ENCODE peak calls at places on chromosomes 13 and 19, in six cellular contexts. J is AG04450, K is left lung, R is GM23338, B is breast epithelium, X is CD14-positive monocyte. T is an unnamed sample.
A peak's percentile ranks its signal among the peaks of the same experiment; 100 is the strongest.

GRCh38 chr13:113219311-113219940 is 10.0 kb downstream of the CUL4A start:
- DNase-seq in J (no peak), K (no peak), R (no peak), B (no peak), X (no peak), T (no peak)

GRCh38 chr19:17790059-17790780 is 4.7 kb upstream of the B3GNT3 start:
- DNase-seq in J (no peak), K (no peak), R (no peak), B (no peak), X (no peak), T (no peak)

GRCh38 chr19:46392252-46392801 is 21.0 kb downstream of the CCDC8 start:
- DNase-seq in J (no peak), K (peak; percentile 46), R (no peak), B (no peak), X (no peak), T (no peak)

GRCh38 chr19:9566729-9567128 is 17.6 kb downstream of the ZNF121 start:
- DNase-seq in J (no peak), K (no peak), R (peak; percentile 42), B (no peak), X (no peak), T (no peak)

GRCh38 chr19:42961119-42961518 is 24.1 kb upstream of the PSG7 start:
- DNase-seq in J (no peak), K (no peak), R (no peak), B (no peak), X (no peak), T (no peak)

GRCh38 chr19:42426643-42427042 is 545 bp downstream of the LIPE start:
- DNase-seq in J (no peak), K (no peak), R (no peak), B (no peak), X (no peak), T (no peak)

GRCh38 chr13:51726446-51727185 is 77.3 kb downstream of the DHRS12 start:
- DNase-seq in J (peak; percentile 29), K (no peak), R (no peak), B (no peak), X (no peak), T (no peak)

GRCh38 chr13:93066187-93066586 is 160.4 kb upstream of the GPC6 start:
- DNase-seq in J (peak; percentile 45), K (no peak), R (no peak), B (no peak), X (no peak), T (no peak)

GRCh38 chr19:15373644-15374043 is 5.9 kb downstream of the AKAP8 start:
- DNase-seq in J (no peak), K (no peak), R (no peak), B (no peak), X (no peak), T (no peak)

GRCh38 chr13:27172495-27172842 is 858 bp upstream of the USP12 start:
- DNase-seq in J (no peak), K (no peak), R (no peak), B (no peak), X (peak; percentile 68), T (no peak)

GRCh38 chr13:52723181-52723580 is 16.4 kb downstream of the CNMD start:
- DNase-seq in J (no peak), K (no peak), R (no peak), B (no peak), X (no peak), T (no peak)

GRCh38 chr13:37277435-37278144 is 172.1 kb upstream of the CSNK1A1L start:
- DNase-seq in J (peak; percentile 7), K (no peak), R (no peak), B (no peak), X (no peak), T (no peak)

GRCh38 chr19:41995959-41996797 is 2.1 kb upstream of the ATP1A3 start:
- DNase-seq in J (no peak), K (no peak), R (peak; percentile 98), B (no peak), X (no peak), T (no peak)

GRCh38 chr19:29841559-29842367 is 30.0 kb downstream of the CCNE1 start:
- DNase-seq in J (no peak), K (no peak), R (peak; percentile 64), B (no peak), X (peak; percentile 21), T (no peak)

GRCh38 chr13:65914707-65915106 is 1315.4 kb downstream of the PCDH9 start:
- DNase-seq in J (peak; percentile 4), K (no peak), R (no peak), B (no peak), X (no peak), T (no peak)

GRCh38 chr19:52397310-52398090 is at the start of gene ZNF528:
- DNase-seq in J (peak; percentile 88), K (peak; percentile 95), R (peak; percentile 98), B (peak; percentile 84), X (peak; percentile 93), T (peak; percentile 96)

GRCh38 chr19:42066075-42066754 is 3.8 kb downstream of the GRIK5 start:
- DNase-seq in J (no peak), K (no peak), R (peak; percentile 84), B (no peak), X (no peak), T (no peak)

DNA sequence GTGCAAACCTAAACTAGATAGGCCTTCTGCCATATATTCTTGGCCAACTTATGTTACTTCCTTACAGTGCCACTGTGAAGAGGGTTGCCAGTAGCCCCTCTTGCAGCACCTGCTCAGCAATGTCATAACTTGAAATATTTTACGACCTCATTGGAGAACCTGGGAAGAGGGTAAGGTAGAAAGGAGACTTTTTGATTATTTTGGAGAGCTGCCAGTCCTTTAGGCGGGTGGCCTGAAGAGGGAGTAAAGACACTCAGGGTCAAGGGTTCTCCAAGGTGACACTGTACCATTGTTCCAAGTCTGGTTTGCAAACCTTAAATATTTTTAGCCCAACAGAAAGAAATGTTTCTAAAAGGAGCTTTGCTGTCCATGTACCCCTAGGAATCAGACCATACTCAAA is 118.3 kb downstream of the FLT1 start:
- DNase-seq in J (no peak), K (no peak), R (no peak), B (no peak), X (no peak), T (no peak)
- TF ChIP-seq CTCF in J (no peak), K (no peak), R (peak; percentile 31), B (no peak), X (no peak), T (no peak)

GRCh38 chr19:5124111-5124855 is 155.4 kb downstream of the KDM4B start:
- DNase-seq in J (no peak), K (no peak), R (no peak), B (no peak), X (no peak), T (no peak)

GRCh38 chr19:5121286-5122120 is 152.6 kb downstream of the KDM4B start:
- DNase-seq in J (no peak), K (no peak), R (no peak), B (no peak), X (no peak), T (no peak)

GRCh38 chr19:5123646-5124045 is 154.7 kb downstream of the KDM4B start:
- DNase-seq in J (no peak), K (no peak), R (no peak), B (no peak), X (no peak), T (no peak)

GRCh38 chr19:5122121-5122400 is 153.1 kb downstream of the KDM4B start:
- DNase-seq in J (no peak), K (no peak), R (no peak), B (no peak), X (no peak), T (no peak)

DNA sequence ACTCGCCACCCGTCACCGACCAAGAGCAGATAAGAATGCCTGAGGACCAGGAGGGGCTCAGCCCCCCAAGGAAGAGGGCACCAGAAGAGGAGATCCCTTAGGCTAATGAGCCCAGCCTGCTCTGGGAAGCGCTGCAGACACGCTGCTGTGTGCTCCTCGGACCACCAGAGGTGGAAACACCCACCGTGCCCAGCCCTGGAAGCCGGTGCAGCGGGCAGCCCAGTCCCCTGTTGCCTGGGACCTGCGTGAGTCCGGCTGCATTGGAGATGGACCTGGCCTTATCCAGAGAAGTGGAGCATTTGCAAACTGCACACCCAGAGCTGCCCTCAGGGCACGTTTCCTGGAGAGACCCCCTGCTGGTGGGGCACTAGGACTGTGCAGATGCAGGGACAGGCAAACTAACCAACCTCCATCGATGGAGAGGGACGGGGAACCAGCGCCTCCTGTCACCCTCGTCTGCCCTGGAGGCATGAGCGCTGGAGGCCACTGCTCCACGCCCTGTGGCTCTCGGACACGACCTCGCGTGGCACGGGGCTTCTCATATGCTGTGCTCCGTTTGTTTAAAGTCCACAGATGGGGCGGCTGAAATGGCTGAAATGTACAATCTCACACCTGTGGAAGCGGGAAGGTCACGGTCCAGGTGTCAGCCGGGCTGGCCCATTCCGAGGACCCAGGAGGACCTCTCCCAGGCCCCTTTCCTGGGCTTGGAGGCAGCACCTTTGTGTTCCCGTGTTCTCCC is 153.9 kb downstream of the KDM4B start:
- DNase-seq in J (no peak), K (no peak), R (no peak), B (no peak), X (no peak), T (no peak)
- TF ChIP-seq CTCF in J (no peak), K (no peak), R (no peak), B (no peak), X (no peak), T (no peak)

GRCh38 chr19:33175156-33175782 is 18.9 kb upstream of the LRP3 start:
- DNase-seq in J (no peak), K (no peak), R (no peak), B (no peak), X (no peak), T (no peak)

GRCh38 chr19:33174186-33174585 is 19.9 kb upstream of the LRP3 start:
- DNase-seq in J (no peak), K (no peak), R (no peak), B (no peak), X (no peak), T (no peak)

GRCh38 chr19:33176670-33177416 is 17.3 kb upstream of the LRP3 start:
- DNase-seq in J (peak; percentile 98), K (peak; percentile 97), R (peak; percentile 97), B (peak; percentile 98), X (peak; percentile 94), T (peak; percentile 98)

GRCh38 chr19:33177417-33177976 is 16.6 kb upstream of the LRP3 start:
- DNase-seq in J (no peak), K (no peak), R (peak; percentile 61), B (no peak), X (peak; percentile 76), T (peak; percentile 80)

DNA sequence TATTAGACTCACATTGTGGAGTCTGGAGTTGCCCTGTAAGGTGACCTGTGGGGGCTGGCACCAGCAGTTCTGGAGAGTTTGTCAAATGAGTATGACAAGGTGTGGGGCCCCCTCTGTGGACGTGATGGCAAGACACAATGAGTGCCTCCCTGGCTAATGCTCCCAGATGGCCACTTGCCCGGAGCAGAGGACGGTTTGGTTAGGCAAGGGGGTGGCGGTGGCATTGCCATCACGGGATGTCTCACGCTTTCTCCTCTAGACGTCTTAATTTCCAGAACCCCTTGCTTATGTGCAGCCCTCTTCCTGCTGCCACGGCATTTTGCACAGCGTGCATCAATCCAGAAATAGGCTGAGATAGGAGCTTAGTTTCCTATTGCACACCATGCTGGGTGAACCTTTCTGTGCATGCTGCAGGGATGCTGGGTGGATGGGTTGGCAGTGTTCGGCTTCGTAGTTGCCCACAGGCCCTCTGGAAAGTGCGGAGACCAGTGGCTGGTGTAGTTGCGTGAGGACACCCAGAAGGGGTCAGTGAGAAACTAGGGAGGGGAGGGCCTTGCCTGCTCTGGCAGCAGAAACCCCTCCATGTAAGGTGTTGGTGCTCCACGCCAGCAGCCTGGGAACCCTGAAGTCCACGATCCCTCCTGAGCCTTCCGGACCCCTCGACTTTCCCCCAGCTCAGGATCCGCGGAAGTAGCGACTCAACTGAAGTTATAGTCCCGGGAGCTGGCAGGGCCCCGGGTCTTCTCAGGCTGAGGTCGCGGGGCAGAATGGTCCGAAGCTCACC is 18.1 kb upstream of the LRP3 start:
- DNase-seq in J (no peak), K (no peak), R (no peak), B (peak; percentile 22), X (no peak), T (no peak)
- TF ChIP-seq CTCF in J (no peak), K (no peak), R (peak; percentile 8), B (no peak), X (no peak), T (no peak)

GRCh38 chr19:48615145-48616040 is 517 bp upstream of the FAM83E start:
- DNase-seq in J (no peak), K (no peak), R (peak; percentile 93), B (no peak), X (no peak), T (no peak)
- TF ChIP-seq CTCF in J (no peak), K (no peak), R (no peak), B (no peak), X (no peak), T (no peak)

T was measured in HL-60.